ENCODE peak calls at places on chromosomes 4 and X, in nine cellular contexts. D is choroid plexus epithelial cell, K is GM06990, N is thyroid gland, L is A549, X is adrenal gland, V is HCT116, Z is transverse colon, F is esophagus squamous epithelium. Y is an unnamed sample.

GRCh38 chrX:41692162-41692749 is 3.5 kb downstream of the GPR34 start:
- DNase-seq in D (peak), K (no peak), N (no peak), L (no peak), X (no peak), V (no peak), Z (no peak), F (no peak), Y (no peak)

GRCh38 chr4:185566972-185567749 is 31.9 kb upstream of the PDLIM3 start:
- DNase-seq in D (peak), K (no peak), N (peak), L (no peak), X (peak), V (no peak), Z (no peak), F (no peak), Y (no peak)

GRCh38 chr4:162894387-162894786 is 272.3 kb downstream of the NAF1 start:
- DNase-seq in D (no peak), K (no peak), N (no peak), L (no peak), X (no peak), V (no peak), Z (no peak), F (no peak), Y (no peak)

GRCh38 chr4:5098176-5098575 is 46.9 kb downstream of the STK32B start:
- DNase-seq in D (no peak), K (no peak), N (no peak), L (no peak), X (no peak), V (no peak), Z (no peak), F (no peak), Y (no peak)

GRCh38 chr4:28278676-28279075 is 1418.0 kb downstream of the STIM2 start:
- DNase-seq in D (peak), K (no peak), N (no peak), L (no peak), X (no peak), V (no peak), Z (no peak), F (no peak), Y (no peak)

GRCh38 chr4:121514443-121514842 is 133.6 kb upstream of the QRFPR start:
- DNase-seq in D (no peak), K (no peak), N (no peak), L (no peak), X (no peak), V (no peak), Z (no peak), F (no peak), Y (no peak)

GRCh38 chr4:86387013-86387412 is 27.2 kb upstream of the MAPK10 start:
- DNase-seq in D (no peak), K (no peak), N (no peak), L (no peak), X (no peak), V (no peak), Z (no peak), F (no peak), Y (no peak)

GRCh38 chrX:119784747-119785446 is 6.5 kb downstream of the RPL39 start:
- DNase-seq in D (peak), K (peak), N (no peak), L (peak), X (peak), V (no peak), Z (peak), F (no peak), Y (no peak)

GRCh38 chr4:118988635-118988972 is 100.0 kb downstream of the SYNPO2 start:
- DNase-seq in D (no peak), K (no peak), N (no peak), L (no peak), X (no peak), V (no peak), Z (no peak), F (no peak), Y (no peak)

GRCh38 chr4:111798840-111799239 is 346.4 kb upstream of the FAM241A start:
- DNase-seq in D (no peak), K (no peak), N (no peak), L (no peak), X (no peak), V (no peak), Z (no peak), F (no peak), Y (no peak)

GRCh38 chr4:168877407-168877778 is 132.7 kb downstream of the CBR4 start:
- DNase-seq in D (no peak), K (no peak), N (no peak), L (no peak), X (no peak), V (no peak), Z (no peak), F (no peak), Y (no peak)

GRCh38 chr4:18689308-18689915 is 667.9 kb upstream of the LCORL start:
- DNase-seq in D (peak), K (no peak), N (peak), L (peak), X (peak), V (peak), Z (peak), F (no peak), Y (no peak)

GRCh38 chr4:39446842-39447573 is 11.7 kb downstream of the RPL9 start:
- DNase-seq in D (peak), K (peak), N (peak), L (no peak), X (peak), V (no peak), Z (peak), F (peak), Y (peak)

GRCh38 chr4:1010522-1011021 is 854 bp upstream of the FGFRL1 start:
- DNase-seq in D (peak), K (peak), N (peak), L (no peak), X (peak), V (peak), Z (peak), F (peak), Y (peak)

GRCh38 chr4:85474356-85474755 is 594 bp upstream of the ARHGAP24 start:
- DNase-seq in D (no peak), K (no peak), N (no peak), L (no peak), X (no peak), V (no peak), Z (no peak), F (no peak), Y (no peak)

GRCh38 chr4:56655209-56655626 is 25.9 kb downstream of the HOPX start:
- DNase-seq in D (no peak), K (no peak), N (peak), L (no peak), X (peak), V (no peak), Z (peak), F (no peak), Y (peak)

GRCh38 chrX:149259241-149259640 is 245.9 kb downstream of the IDS start:
- DNase-seq in D (peak), K (no peak), N (no peak), L (no peak), X (no peak), V (no peak), Z (no peak), F (no peak), Y (no peak)

GRCh38 chrX:13803116-13803515 is 13.8 kb downstream of the GPM6B start:
- DNase-seq in D (no peak), K (no peak), N (no peak), L (no peak), X (no peak), V (no peak), Z (no peak), F (no peak), Y (no peak)

GRCh38 chrX:3939967-3940610 is 226.6 kb upstream of the PRKX start:
- DNase-seq in D (peak), K (no peak), N (peak), L (no peak), X (no peak), V (peak), Z (no peak), F (no peak), Y (no peak)

GRCh38 chr4:166924456-166924855 is 309.8 kb downstream of the SPOCK3 start:
- DNase-seq in D (no peak), K (no peak), N (no peak), L (no peak), X (no peak), V (no peak), Z (no peak), F (no peak), Y (no peak)

GRCh38 chr4:99629962-99630554 is 27.6 kb downstream of the C4orf54 start:
- DNase-seq in D (no peak), K (no peak), N (no peak), L (no peak), X (no peak), V (no peak), Z (no peak), F (no peak), Y (no peak)

GRCh38 chr4:169243808-169244207 is 26.9 kb downstream of the SH3RF1 start:
- DNase-seq in D (peak), K (no peak), N (no peak), L (no peak), X (no peak), V (no peak), Z (no peak), F (no peak), Y (no peak)

GRCh38 chr4:11698846-11699590 is 270.3 kb upstream of the HS3ST1 start:
- DNase-seq in D (peak), K (no peak), N (no peak), L (no peak), X (no peak), V (peak), Z (no peak), F (no peak), Y (no peak)

GRCh38 chr4:155889036-155889793 is 14.3 kb upstream of the TDO2 start:
- DNase-seq in D (peak), K (no peak), N (no peak), L (no peak), X (peak), V (no peak), Z (no peak), F (no peak), Y (no peak)

GRCh38 chr4:5118091-5118786 is 67.0 kb downstream of the STK32B start:
- DNase-seq in D (no peak), K (no peak), N (no peak), L (no peak), X (no peak), V (no peak), Z (no peak), F (no peak), Y (no peak)

GRCh38 chr4:81085291-81085690 is 54.8 kb downstream of the BMP3 start:
- DNase-seq in D (peak), K (no peak), N (no peak), L (no peak), X (no peak), V (no peak), Z (no peak), F (no peak), Y (no peak)

GRCh38 chrX:45274576-45274975 is 73.9 kb upstream of the DIPK2B start:
- DNase-seq in D (peak), K (no peak), N (no peak), L (no peak), X (no peak), V (no peak), Z (no peak), F (no peak), Y (no peak)

GRCh38 chr4:19327364-19327763 is 924.3 kb upstream of the SLIT2 start:
- DNase-seq in D (peak), K (no peak), N (no peak), L (no peak), X (no peak), V (no peak), Z (no peak), F (no peak), Y (no peak)

GRCh38 chr4:84878090-84878489 is 88.4 kb downstream of the WDFY3 start:
- DNase-seq in D (peak), K (no peak), N (no peak), L (no peak), X (no peak), V (no peak), Z (no peak), F (no peak), Y (no peak)

GRCh38 chr4:100087743-100088142 is 102.5 kb downstream of the DDIT4L start:
- DNase-seq in D (no peak), K (no peak), N (no peak), L (no peak), X (no peak), V (no peak), Z (no peak), F (no peak), Y (no peak)

GRCh38 chrX:152635941-152636340 is 1.8 kb upstream of the GABRQ start:
- DNase-seq in D (peak), K (no peak), N (peak), L (peak), X (peak), V (peak), Z (peak), F (no peak), Y (no peak)

GRCh38 chr4:53196872-53197759 is 168.7 kb downstream of the SCFD2 start:
- DNase-seq in D (peak), K (no peak), N (no peak), L (peak), X (no peak), V (peak), Z (no peak), F (no peak), Y (no peak)

DNA sequence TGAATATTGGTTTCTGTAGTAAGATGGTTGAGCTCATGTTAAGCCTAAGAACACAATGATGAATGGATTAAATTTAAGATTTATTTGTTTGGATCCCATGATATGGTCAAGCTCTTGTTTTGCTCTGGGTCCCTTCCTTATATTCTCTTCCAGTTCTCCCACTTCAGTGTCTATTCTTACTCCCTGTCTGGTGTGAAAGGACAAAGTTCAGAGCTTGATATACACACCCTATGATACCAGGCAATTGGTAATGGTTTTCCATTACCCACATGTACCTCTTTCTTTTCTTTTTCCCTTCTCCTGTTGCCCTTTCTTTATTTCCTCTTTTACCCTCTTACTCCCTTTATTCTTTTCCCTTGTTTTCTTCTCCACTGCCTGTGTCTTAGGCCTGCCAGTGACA is 223.6 kb downstream of the RAPGEF2 start:
- DNase-seq in D (no peak), K (no peak), N (no peak), L (no peak), X (no peak), V (no peak), Z (no peak), F (no peak), Y (no peak)
- TF ChIP-seq CTCF in D (no peak), K (no peak), N (no peak), L (no peak), X (no peak), V (no peak), Z (no peak), F (no peak), Y (no peak)

GRCh38 chr4:139740531-139741041 is 75.0 kb downstream of the MGST2 start:
- DNase-seq in D (peak), K (no peak), N (peak), L (peak), X (peak), V (no peak), Z (peak), F (peak), Y (no peak)
- TF ChIP-seq CTCF in D (peak), K (no peak), N (no peak), L (peak), X (peak), V (no peak), Z (no peak), F (peak), Y (no peak)

GRCh38 chr4:188221090-188221489 is 81.8 kb downstream of the TRIML1 start:
- DNase-seq in D (no peak), K (no peak), N (no peak), L (no peak), X (no peak), V (no peak), Z (no peak), F (no peak), Y (no peak)
- TF ChIP-seq CTCF in D (no peak), K (no peak), N (no peak), L (no peak), X (no peak), V (no peak), Z (no peak), F (no peak), Y (no peak)

DNA sequence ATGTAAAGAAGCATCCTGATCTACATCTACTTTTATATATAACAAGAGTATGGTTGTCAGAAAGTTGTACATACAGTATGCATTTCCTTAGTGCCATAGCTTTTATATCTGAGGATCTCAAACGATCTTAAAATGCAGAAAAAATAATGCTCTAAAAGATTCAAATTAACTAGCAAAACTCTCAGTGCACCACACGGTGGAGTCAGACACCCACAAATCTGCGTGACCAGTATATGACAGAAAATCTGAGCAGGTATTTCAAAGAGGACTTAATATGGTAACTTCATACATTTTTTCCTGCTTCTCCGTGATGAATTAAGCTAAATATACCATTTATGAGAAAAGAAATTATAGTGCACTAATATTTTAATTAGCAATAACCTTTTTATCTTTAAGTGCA is 803.0 kb downstream of the DMD start:
- DNase-seq in D (peak), K (no peak), N (peak), L (no peak), X (peak), V (no peak), Z (no peak), F (no peak), Y (no peak)
- TF ChIP-seq CTCF in D (peak), K (peak), N (no peak), L (no peak), X (peak), V (no peak), Z (no peak), F (no peak), Y (no peak)

DNA sequence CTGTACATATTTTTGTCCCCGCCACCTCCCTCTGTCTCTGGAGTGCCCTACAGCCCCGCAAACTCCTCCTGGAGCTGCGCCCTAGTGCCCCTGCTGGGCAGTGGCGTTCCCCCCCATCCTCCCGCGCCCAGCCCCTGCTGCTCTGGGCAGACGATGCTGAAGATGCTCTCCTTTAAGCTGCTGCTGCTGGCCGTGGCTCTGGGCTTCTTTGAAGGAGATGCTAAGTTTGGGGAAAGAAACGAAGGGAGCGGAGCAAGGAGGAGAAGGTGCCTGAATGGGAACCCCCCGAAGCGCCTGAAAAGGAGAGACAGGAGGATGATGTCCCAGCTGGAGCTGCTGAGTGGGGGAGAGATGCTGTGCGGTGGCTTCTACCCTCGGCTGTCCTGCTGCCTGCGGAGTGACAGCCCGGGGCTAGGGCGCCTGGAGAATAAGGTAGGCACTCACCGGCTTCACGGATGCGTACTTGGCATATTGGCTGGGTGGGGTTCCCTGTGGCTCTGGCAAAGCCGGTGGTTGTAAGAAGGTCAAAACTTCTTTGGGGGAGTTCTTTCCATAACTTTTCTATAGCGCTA is 653 bp downstream of the HHIP start:
- DNase-seq in D (peak), K (peak), N (no peak), L (peak), X (no peak), V (no peak), Z (no peak), F (no peak), Y (no peak)
- TF ChIP-seq CTCF in D (peak), K (no peak), N (no peak), L (no peak), X (no peak), V (no peak), Z (no peak), F (no peak), Y (no peak)

DNA sequence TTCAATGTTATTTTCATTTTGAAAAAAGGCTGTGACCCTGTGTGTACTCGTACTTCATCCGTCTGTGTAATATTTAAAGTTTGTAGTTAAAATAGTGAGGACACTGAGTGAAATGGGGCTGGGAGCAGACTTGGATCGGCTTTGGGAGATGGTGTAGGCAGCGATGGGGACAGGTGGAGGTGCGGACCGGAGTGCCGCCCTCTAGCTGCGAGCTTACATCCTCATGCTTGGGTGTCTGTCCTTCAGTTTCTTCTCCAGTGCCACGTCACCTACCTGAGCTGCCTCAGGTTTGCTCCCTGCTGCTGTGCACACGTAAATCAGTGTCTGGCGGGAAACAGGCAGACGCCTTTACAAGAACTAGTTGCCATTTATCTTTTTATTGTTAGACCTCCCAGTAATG is 146.1 kb downstream of the GPR143 start:
- DNase-seq in D (no peak), K (no peak), N (no peak), L (no peak), X (no peak), V (no peak), Z (no peak), F (no peak), Y (no peak)
- TF ChIP-seq CTCF in D (no peak), K (no peak), N (no peak), L (no peak), X (no peak), V (no peak), Z (no peak), F (no peak), Y (no peak)

Y was measured in activated B cell treated with CpG ODN at 0.5 μM for 24 hours.